ENCODE peak calls at places on chromosomes 16 and 17, in seven cellular contexts. One of them, this sample, is unnamed.
A peak's percentile ranks its signal among the peaks of the same experiment; 100 is the strongest.

GRCh38 chr16:11079657-11080187 is 135.4 kb downstream of the CLEC16A start:
- DNase-seq in endothelial cell of umbilical vein: peak; percentile 39
- DNase-seq in stomach: no peak
- DNase-seq in heart right ventricle: no peak
- DNase-seq in fibroblast of lung: peak; percentile 93
- DNase-seq in tibial nerve: no peak
- DNase-seq in kidney epithelial cell: no peak
- DNase-seq in this sample: peak; percentile 93

GRCh38 chr17:12928736-12929135 is 89.1 kb downstream of the ELAC2 start:
- DNase-seq in endothelial cell of umbilical vein: no peak
- DNase-seq in stomach: no peak
- DNase-seq in heart right ventricle: no peak
- DNase-seq in fibroblast of lung: peak; percentile 15
- DNase-seq in tibial nerve: no peak
- DNase-seq in kidney epithelial cell: peak; percentile 1
- DNase-seq in this sample: no peak

GRCh38 chr17:30393491-30393890 is 14.8 kb downstream of the CPD start:
- DNase-seq in endothelial cell of umbilical vein: no peak
- DNase-seq in stomach: no peak
- DNase-seq in heart right ventricle: no peak
- DNase-seq in fibroblast of lung: no peak
- DNase-seq in tibial nerve: no peak
- DNase-seq in kidney epithelial cell: no peak
- DNase-seq in this sample: no peak

GRCh38 chr17:70119545-70119944 is 44.5 kb downstream of the KCNJ16 start:
- DNase-seq in endothelial cell of umbilical vein: no peak
- DNase-seq in stomach: no peak
- DNase-seq in heart right ventricle: no peak
- DNase-seq in fibroblast of lung: no peak
- DNase-seq in tibial nerve: no peak
- DNase-seq in kidney epithelial cell: no peak
- DNase-seq in this sample: no peak

GRCh38 chr17:27295945-27296344 is 2.0 kb downstream of the WSB1 start:
- DNase-seq in endothelial cell of umbilical vein: peak; percentile 50
- DNase-seq in stomach: no peak
- DNase-seq in heart right ventricle: no peak
- DNase-seq in fibroblast of lung: no peak
- DNase-seq in tibial nerve: no peak
- DNase-seq in kidney epithelial cell: no peak
- DNase-seq in this sample: no peak

GRCh38 chr17:77425791-77426641 is 285.2 kb downstream of the SEC14L1 start:
- DNase-seq in endothelial cell of umbilical vein: no peak
- DNase-seq in stomach: no peak
- DNase-seq in heart right ventricle: no peak
- DNase-seq in fibroblast of lung: peak; percentile 85
- DNase-seq in tibial nerve: no peak
- DNase-seq in kidney epithelial cell: no peak
- DNase-seq in this sample: peak; percentile 67

GRCh38 chr17:44749076-44750020 is 9.4 kb upstream of the ADAM11 start:
- DNase-seq in endothelial cell of umbilical vein: no peak
- DNase-seq in stomach: no peak
- DNase-seq in heart right ventricle: no peak
- DNase-seq in fibroblast of lung: no peak
- DNase-seq in tibial nerve: no peak
- DNase-seq in kidney epithelial cell: no peak
- DNase-seq in this sample: no peak

GRCh38 chr17:32269377-32269776 is 3.7 kb downstream of the RHBDL3 start:
- DNase-seq in endothelial cell of umbilical vein: no peak
- DNase-seq in stomach: no peak
- DNase-seq in heart right ventricle: peak; percentile 58
- DNase-seq in fibroblast of lung: no peak
- DNase-seq in tibial nerve: no peak
- DNase-seq in kidney epithelial cell: no peak
- DNase-seq in this sample: no peak

GRCh38 chr17:7897773-7898172 is 9.2 kb downstream of the CHD3 start:
- DNase-seq in endothelial cell of umbilical vein: peak; percentile 51
- DNase-seq in stomach: no peak
- DNase-seq in heart right ventricle: no peak
- DNase-seq in fibroblast of lung: peak; percentile 82
- DNase-seq in tibial nerve: peak; percentile 19
- DNase-seq in kidney epithelial cell: no peak
- DNase-seq in this sample: no peak

GRCh38 chr17:6090253-6090652 is 20.1 kb downstream of the WSCD1 start:
- DNase-seq in endothelial cell of umbilical vein: peak; percentile 27
- DNase-seq in stomach: no peak
- DNase-seq in heart right ventricle: no peak
- DNase-seq in fibroblast of lung: no peak
- DNase-seq in tibial nerve: no peak
- DNase-seq in kidney epithelial cell: no peak
- DNase-seq in this sample: no peak

GRCh38 chr17:2594657-2595085 is 1.2 kb downstream of the PAFAH1B1 start:
- DNase-seq in endothelial cell of umbilical vein: no peak
- DNase-seq in stomach: no peak
- DNase-seq in heart right ventricle: no peak
- DNase-seq in fibroblast of lung: no peak
- DNase-seq in tibial nerve: no peak
- DNase-seq in kidney epithelial cell: no peak
- DNase-seq in this sample: no peak

GRCh38 chr16:71504901-71505300 is 15.8 kb upstream of the ZNF19 start:
- DNase-seq in endothelial cell of umbilical vein: no peak
- DNase-seq in stomach: no peak
- DNase-seq in heart right ventricle: no peak
- DNase-seq in fibroblast of lung: no peak
- DNase-seq in tibial nerve: no peak
- DNase-seq in kidney epithelial cell: no peak
- DNase-seq in this sample: no peak

GRCh38 chr16:11107781-11108465 is 148.1 kb downstream of the SOCS1 start:
- DNase-seq in endothelial cell of umbilical vein: no peak
- DNase-seq in stomach: no peak
- DNase-seq in heart right ventricle: no peak
- DNase-seq in fibroblast of lung: peak; percentile 75
- DNase-seq in tibial nerve: no peak
- DNase-seq in kidney epithelial cell: no peak
- DNase-seq in this sample: no peak

GRCh38 chr17:7894866-7895265 is 6.3 kb downstream of the CHD3 start:
- DNase-seq in endothelial cell of umbilical vein: no peak
- DNase-seq in stomach: no peak
- DNase-seq in heart right ventricle: no peak
- DNase-seq in fibroblast of lung: no peak
- DNase-seq in tibial nerve: no peak
- DNase-seq in kidney epithelial cell: no peak
- DNase-seq in this sample: no peak

DNA sequence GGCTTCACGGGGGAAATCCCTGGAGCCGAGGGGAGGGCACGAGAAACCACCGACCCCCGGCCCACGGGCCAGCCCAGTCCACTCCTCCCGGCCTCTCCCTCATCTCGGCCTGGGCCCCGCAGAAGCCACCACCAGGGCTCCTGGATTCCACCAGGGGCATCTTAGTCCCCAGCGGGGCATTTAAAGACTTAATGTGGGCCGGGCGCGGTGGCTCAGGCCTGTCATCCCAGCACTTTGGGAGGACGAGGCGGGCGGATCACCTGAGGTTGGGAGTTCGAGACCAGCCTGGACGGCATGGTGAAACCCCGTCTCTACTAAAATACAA is 24.1 kb upstream of the ABR start:
- DNase-seq in endothelial cell of umbilical vein: no peak
- DNase-seq in stomach: no peak
- DNase-seq in heart right ventricle: no peak
- DNase-seq in fibroblast of lung: no peak
- DNase-seq in tibial nerve: no peak
- DNase-seq in kidney epithelial cell: no peak
- DNase-seq in this sample: no peak
- H3K4me3 ChIP-seq in endothelial cell of umbilical vein: peak overlapping the region; percentile 21
- H3K4me3 ChIP-seq in stomach: peak overlapping the region; percentile 62
- H3K4me3 ChIP-seq in heart right ventricle: peak overlapping the region; percentile 60
- H3K4me3 ChIP-seq in fibroblast of lung: peak overlapping the region; percentile 41
- H3K4me3 ChIP-seq in tibial nerve: peak overlapping the region; percentile 24
- H3K4me3 ChIP-seq in kidney epithelial cell: peak overlapping the region; percentile 53
- H3K4me3 ChIP-seq in this sample: peak overlapping the region; percentile 62

DNA sequence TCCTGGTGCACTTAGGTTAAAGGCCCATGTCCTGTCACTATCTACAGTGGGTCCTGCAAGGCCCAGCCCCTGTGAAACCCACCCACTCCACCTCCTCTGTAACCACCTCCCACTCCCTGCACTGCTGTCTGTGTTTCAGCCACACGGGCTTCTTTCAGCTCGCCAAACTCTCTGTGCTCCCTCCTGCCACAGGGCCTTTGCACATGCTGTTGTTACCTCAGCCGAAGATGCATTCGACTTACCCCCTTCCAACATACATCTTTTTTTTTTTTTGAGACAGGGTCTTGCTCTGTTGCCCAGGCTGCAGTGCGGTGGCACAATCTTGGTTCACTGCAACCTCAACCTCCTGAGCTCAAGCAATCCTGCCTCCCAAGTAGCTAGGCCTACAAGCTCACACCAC is 76.5 kb upstream of the RPL38 start:
- DNase-seq in endothelial cell of umbilical vein: no peak
- DNase-seq in stomach: no peak
- DNase-seq in heart right ventricle: no peak
- DNase-seq in fibroblast of lung: no peak
- DNase-seq in tibial nerve: no peak
- DNase-seq in kidney epithelial cell: no peak
- DNase-seq in this sample: no peak
- H3K27me3 ChIP-seq in endothelial cell of umbilical vein: no peaks in the 10 kb centered on the region
- H3K27me3 ChIP-seq in stomach: no peaks in the 10 kb centered on the region
- H3K27me3 ChIP-seq in heart right ventricle: peaks cover 40% of the 10 kb centered on the region
- H3K27me3 ChIP-seq in fibroblast of lung: no peaks in the 10 kb centered on the region
- H3K27me3 ChIP-seq in tibial nerve: peaks cover 11% of the 10 kb centered on the region
- H3K27me3 ChIP-seq in kidney epithelial cell: no peaks in the 10 kb centered on the region
- H3K27me3 ChIP-seq in this sample: no peaks in the 10 kb centered on the region

GRCh38 chr17:80649672-80650338 is 105.2 kb downstream of the RPTOR start:
- DNase-seq in endothelial cell of umbilical vein: peak; percentile 55
- DNase-seq in stomach: no peak
- DNase-seq in heart right ventricle: peak; percentile 61
- DNase-seq in fibroblast of lung: peak; percentile 70
- DNase-seq in tibial nerve: peak; percentile 43
- DNase-seq in kidney epithelial cell: peak; percentile 42
- DNase-seq in this sample: peak; percentile 45
- TF ChIP-seq CTCF in endothelial cell of umbilical vein: peak; percentile 73
- TF ChIP-seq CTCF in stomach: no peak
- TF ChIP-seq CTCF in heart right ventricle: peak; percentile 74
- TF ChIP-seq CTCF in fibroblast of lung: peak; percentile 60
- TF ChIP-seq CTCF in tibial nerve: peak; percentile 31
- TF ChIP-seq CTCF in kidney epithelial cell: peak; percentile 80
- TF ChIP-seq CTCF in this sample: peak; percentile 56

DNA sequence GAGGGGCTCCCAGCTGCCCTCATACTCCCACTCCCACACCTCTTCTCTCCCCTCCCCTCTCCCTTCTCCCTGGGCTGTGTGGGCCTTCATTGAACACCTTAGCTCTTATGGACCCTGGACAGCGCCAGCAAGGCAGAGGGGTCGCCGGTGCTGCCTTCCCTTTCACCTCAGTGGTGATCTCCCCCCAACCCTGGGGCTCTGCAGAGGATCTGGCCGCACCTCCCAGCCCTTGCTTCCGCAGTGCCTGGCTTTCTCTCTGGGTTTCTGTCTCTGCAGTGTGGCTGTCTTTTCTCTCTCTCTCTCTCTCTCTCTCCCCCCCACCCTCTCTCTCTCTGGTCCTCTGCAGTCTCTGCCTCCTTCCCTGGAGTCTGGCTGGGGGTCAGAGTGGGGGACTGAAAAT is 1.2 kb downstream of the SEZ6L2 start:
- DNase-seq in endothelial cell of umbilical vein: no peak
- DNase-seq in stomach: no peak
- DNase-seq in heart right ventricle: no peak
- DNase-seq in fibroblast of lung: no peak
- DNase-seq in tibial nerve: no peak
- DNase-seq in kidney epithelial cell: no peak
- DNase-seq in this sample: no peak
- H3K4me3 ChIP-seq in endothelial cell of umbilical vein: no peak overlapping the region
- H3K4me3 ChIP-seq in stomach: no peak overlapping the region
- H3K4me3 ChIP-seq in heart right ventricle: no peak overlapping the region
- H3K4me3 ChIP-seq in fibroblast of lung: no peak overlapping the region
- H3K4me3 ChIP-seq in tibial nerve: no peak overlapping the region
- H3K4me3 ChIP-seq in kidney epithelial cell: no peak overlapping the region
- H3K4me3 ChIP-seq in this sample: no peak overlapping the region

DNA sequence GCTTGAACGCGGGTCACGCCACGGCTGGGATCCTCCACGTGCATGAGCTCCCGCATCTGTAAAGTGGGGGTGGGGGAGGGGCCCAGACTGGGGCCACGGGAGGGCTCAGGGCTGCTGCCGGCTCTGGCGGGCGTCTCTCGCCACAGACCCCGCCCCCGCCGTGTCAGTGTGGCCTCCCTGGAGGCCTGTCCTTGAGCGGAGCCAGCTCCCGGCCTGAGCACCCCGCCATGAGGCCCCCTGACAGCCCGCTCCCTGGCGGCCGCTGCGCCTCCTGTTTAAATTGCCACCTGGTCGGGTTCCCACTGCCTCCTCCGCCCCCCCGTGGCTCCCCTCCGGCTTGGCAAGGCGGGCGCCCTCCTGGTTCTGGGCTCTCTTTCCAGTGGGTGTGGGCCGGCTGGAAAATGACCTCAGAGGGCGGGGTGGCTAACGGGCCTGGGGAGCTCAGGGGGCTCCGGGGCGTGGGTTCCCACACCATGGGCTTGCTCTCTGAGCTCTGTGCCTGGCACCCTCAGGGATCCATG is 42.1 kb upstream of the SSTR5 start:
- DNase-seq in endothelial cell of umbilical vein: no peak
- DNase-seq in stomach: no peak
- DNase-seq in heart right ventricle: no peak
- DNase-seq in fibroblast of lung: no peak
- DNase-seq in tibial nerve: no peak
- DNase-seq in kidney epithelial cell: no peak
- DNase-seq in this sample: no peak
- H3K27me3 ChIP-seq in endothelial cell of umbilical vein: no peaks in the 10 kb centered on the region
- H3K27me3 ChIP-seq in stomach: no peaks in the 10 kb centered on the region
- H3K27me3 ChIP-seq in heart right ventricle: peaks cover 45% of the 10 kb centered on the region
- H3K27me3 ChIP-seq in fibroblast of lung: no peaks in the 10 kb centered on the region
- H3K27me3 ChIP-seq in tibial nerve: peaks cover 46% of the 10 kb centered on the region
- H3K27me3 ChIP-seq in kidney epithelial cell: peaks cover 57% of the 10 kb centered on the region
- H3K27me3 ChIP-seq in this sample: peaks cover 24% of the 10 kb centered on the region

DNA sequence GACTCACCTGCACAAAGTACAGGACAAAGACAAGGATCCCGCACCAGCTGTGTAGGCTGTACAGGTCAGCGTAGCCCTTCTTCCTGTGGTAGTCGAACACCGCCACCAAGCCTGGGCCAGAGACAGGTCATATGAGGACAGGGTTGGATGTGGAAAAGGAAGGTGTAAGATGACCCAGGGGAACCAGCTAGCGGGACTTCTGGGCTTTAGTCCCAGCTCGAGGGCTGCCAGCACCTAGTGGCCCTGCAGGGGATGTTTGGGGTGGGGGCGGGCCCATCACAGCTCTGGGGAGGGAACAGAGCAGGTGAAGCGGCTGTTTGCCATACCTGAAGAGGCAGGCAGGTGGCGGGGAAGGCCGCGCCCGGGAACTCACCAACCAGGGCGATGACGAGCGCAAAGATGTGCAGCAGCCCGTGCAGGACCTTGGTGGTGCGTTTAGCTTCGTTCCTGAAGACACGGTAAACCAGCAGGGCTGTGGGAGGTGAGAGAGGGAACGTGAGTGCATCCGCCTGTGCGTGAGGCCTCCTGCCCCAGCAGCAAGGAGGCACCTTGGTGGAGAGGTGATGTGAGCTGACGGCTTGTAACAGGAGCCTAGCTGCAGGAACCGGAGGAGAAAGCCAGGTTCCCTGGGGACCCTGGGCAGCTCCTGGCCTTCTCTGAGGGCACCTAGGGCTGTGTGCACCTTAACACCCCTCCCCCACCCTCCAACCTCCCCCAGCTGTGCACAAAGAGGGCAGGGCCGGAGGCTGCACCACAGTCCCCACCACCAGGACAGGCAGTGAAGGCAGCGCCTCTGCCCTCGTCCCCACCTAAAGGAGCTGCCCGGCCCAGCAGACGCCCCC is 10.2 kb downstream of the CYB561 start:
- DNase-seq in endothelial cell of umbilical vein: no peak
- DNase-seq in stomach: peak; percentile 67
- DNase-seq in heart right ventricle: no peak
- DNase-seq in fibroblast of lung: no peak
- DNase-seq in tibial nerve: no peak
- DNase-seq in kidney epithelial cell: no peak
- DNase-seq in this sample: no peak
- TF ChIP-seq CTCF in endothelial cell of umbilical vein: no peak
- TF ChIP-seq CTCF in stomach: no peak
- TF ChIP-seq CTCF in heart right ventricle: no peak
- TF ChIP-seq CTCF in fibroblast of lung: no peak
- TF ChIP-seq CTCF in tibial nerve: no peak
- TF ChIP-seq CTCF in kidney epithelial cell: peak; percentile 8
- TF ChIP-seq CTCF in this sample: no peak

This sample was measured in AG04450.